ENCODE peak calls at places on chromosome 18, in seven cellular contexts. One of them, this sample, is unnamed.

GRCh38 chr18:78777992-78778391 is 201.6 kb upstream of the SALL3 start:
- DNase-seq in NCI-H446 treated with DMSO at 0.1 percent for 48 hours: no peak
- DNase-seq in right lobe of liver: peak
- DNase-seq in AG09309: no peak
- DNase-seq in activated naive CD4-positive, alpha-beta T cell treated with anti-CD3 and anti-CD28 coated beads, Interleukin-2, amount 50 U/mL, for 16 hours: no peak
- DNase-seq in NCI-H69: no peak
- DNase-seq in Jurkat, Clone E6-1: no peak
- DNase-seq in this sample: no peak

GRCh38 chr18:63686871-63687270 is 15.9 kb upstream of the SERPINB11 start:
- DNase-seq in NCI-H446 treated with DMSO at 0.1 percent for 48 hours: no peak
- DNase-seq in right lobe of liver: no peak
- DNase-seq in AG09309: peak
- DNase-seq in activated naive CD4-positive, alpha-beta T cell treated with anti-CD3 and anti-CD28 coated beads, Interleukin-2, amount 50 U/mL, for 16 hours: no peak
- DNase-seq in NCI-H69: no peak
- DNase-seq in Jurkat, Clone E6-1: no peak
- DNase-seq in this sample: no peak

GRCh38 chr18:63119647-63120046 is 199.9 kb downstream of the BCL2 start:
- DNase-seq in NCI-H446 treated with DMSO at 0.1 percent for 48 hours: peak
- DNase-seq in right lobe of liver: peak
- DNase-seq in AG09309: peak
- DNase-seq in activated naive CD4-positive, alpha-beta T cell treated with anti-CD3 and anti-CD28 coated beads, Interleukin-2, amount 50 U/mL, for 16 hours: no peak
- DNase-seq in NCI-H69: peak
- DNase-seq in Jurkat, Clone E6-1: no peak
- DNase-seq in this sample: peak

GRCh38 chr18:71398530-71398929 is 1109.7 kb downstream of the SOCS6 start:
- DNase-seq in NCI-H446 treated with DMSO at 0.1 percent for 48 hours: no peak
- DNase-seq in right lobe of liver: no peak
- DNase-seq in AG09309: no peak
- DNase-seq in activated naive CD4-positive, alpha-beta T cell treated with anti-CD3 and anti-CD28 coated beads, Interleukin-2, amount 50 U/mL, for 16 hours: no peak
- DNase-seq in NCI-H69: peak
- DNase-seq in Jurkat, Clone E6-1: peak
- DNase-seq in this sample: peak

GRCh38 chr18:44637210-44638051 is 43.3 kb upstream of the SETBP1 start:
- DNase-seq in NCI-H446 treated with DMSO at 0.1 percent for 48 hours: no peak
- DNase-seq in right lobe of liver: no peak
- DNase-seq in AG09309: no peak
- DNase-seq in activated naive CD4-positive, alpha-beta T cell treated with anti-CD3 and anti-CD28 coated beads, Interleukin-2, amount 50 U/mL, for 16 hours: no peak
- DNase-seq in NCI-H69: no peak
- DNase-seq in Jurkat, Clone E6-1: no peak
- DNase-seq in this sample: no peak

GRCh38 chr18:3329871-3330270 is 67.9 kb downstream of the MYL12B start:
- DNase-seq in NCI-H446 treated with DMSO at 0.1 percent for 48 hours: no peak
- DNase-seq in right lobe of liver: no peak
- DNase-seq in AG09309: no peak
- DNase-seq in activated naive CD4-positive, alpha-beta T cell treated with anti-CD3 and anti-CD28 coated beads, Interleukin-2, amount 50 U/mL, for 16 hours: no peak
- DNase-seq in NCI-H69: no peak
- DNase-seq in Jurkat, Clone E6-1: no peak
- DNase-seq in this sample: no peak

GRCh38 chr18:37254256-37254880 is 311.2 kb downstream of the CELF4 start:
- DNase-seq in NCI-H446 treated with DMSO at 0.1 percent for 48 hours: no peak
- DNase-seq in right lobe of liver: no peak
- DNase-seq in AG09309: no peak
- DNase-seq in activated naive CD4-positive, alpha-beta T cell treated with anti-CD3 and anti-CD28 coated beads, Interleukin-2, amount 50 U/mL, for 16 hours: no peak
- DNase-seq in NCI-H69: peak
- DNase-seq in Jurkat, Clone E6-1: no peak
- DNase-seq in this sample: no peak

GRCh38 chr18:30328839-30329238 is 713.7 kb downstream of the DSC3 start:
- DNase-seq in NCI-H446 treated with DMSO at 0.1 percent for 48 hours: no peak
- DNase-seq in right lobe of liver: no peak
- DNase-seq in AG09309: no peak
- DNase-seq in activated naive CD4-positive, alpha-beta T cell treated with anti-CD3 and anti-CD28 coated beads, Interleukin-2, amount 50 U/mL, for 16 hours: no peak
- DNase-seq in NCI-H69: no peak
- DNase-seq in Jurkat, Clone E6-1: no peak
- DNase-seq in this sample: no peak

GRCh38 chr18:54622084-54622483 is 31.0 kb downstream of the DYNAP start:
- DNase-seq in NCI-H446 treated with DMSO at 0.1 percent for 48 hours: no peak
- DNase-seq in right lobe of liver: no peak
- DNase-seq in AG09309: no peak
- DNase-seq in activated naive CD4-positive, alpha-beta T cell treated with anti-CD3 and anti-CD28 coated beads, Interleukin-2, amount 50 U/mL, for 16 hours: no peak
- DNase-seq in NCI-H69: no peak
- DNase-seq in Jurkat, Clone E6-1: no peak
- DNase-seq in this sample: no peak

GRCh38 chr18:35964319-35964718 is 8.2 kb upstream of the RMP24 start:
- DNase-seq in NCI-H446 treated with DMSO at 0.1 percent for 48 hours: no peak
- DNase-seq in right lobe of liver: no peak
- DNase-seq in AG09309: no peak
- DNase-seq in activated naive CD4-positive, alpha-beta T cell treated with anti-CD3 and anti-CD28 coated beads, Interleukin-2, amount 50 U/mL, for 16 hours: no peak
- DNase-seq in NCI-H69: no peak
- DNase-seq in Jurkat, Clone E6-1: no peak
- DNase-seq in this sample: no peak

GRCh38 chr18:29962579-29962978 is 1080.0 kb downstream of the DSC3 start:
- DNase-seq in NCI-H446 treated with DMSO at 0.1 percent for 48 hours: no peak
- DNase-seq in right lobe of liver: no peak
- DNase-seq in AG09309: no peak
- DNase-seq in activated naive CD4-positive, alpha-beta T cell treated with anti-CD3 and anti-CD28 coated beads, Interleukin-2, amount 50 U/mL, for 16 hours: no peak
- DNase-seq in NCI-H69: no peak
- DNase-seq in Jurkat, Clone E6-1: no peak
- DNase-seq in this sample: no peak

GRCh38 chr18:28439870-28440269 is 262.9 kb upstream of the CDH2 start:
- DNase-seq in NCI-H446 treated with DMSO at 0.1 percent for 48 hours: no peak
- DNase-seq in right lobe of liver: no peak
- DNase-seq in AG09309: no peak
- DNase-seq in activated naive CD4-positive, alpha-beta T cell treated with anti-CD3 and anti-CD28 coated beads, Interleukin-2, amount 50 U/mL, for 16 hours: no peak
- DNase-seq in NCI-H69: no peak
- DNase-seq in Jurkat, Clone E6-1: no peak
- DNase-seq in this sample: no peak

GRCh38 chr18:49486617-49486958 is 446 bp downstream of the C18orf32 start:
- DNase-seq in NCI-H446 treated with DMSO at 0.1 percent for 48 hours: no peak
- DNase-seq in right lobe of liver: no peak
- DNase-seq in AG09309: no peak
- DNase-seq in activated naive CD4-positive, alpha-beta T cell treated with anti-CD3 and anti-CD28 coated beads, Interleukin-2, amount 50 U/mL, for 16 hours: no peak
- DNase-seq in NCI-H69: peak
- DNase-seq in Jurkat, Clone E6-1: peak
- DNase-seq in this sample: peak

GRCh38 chr18:59345556-59345955 is 13.5 kb downstream of the LMAN1 start:
- DNase-seq in NCI-H446 treated with DMSO at 0.1 percent for 48 hours: no peak
- DNase-seq in right lobe of liver: no peak
- DNase-seq in AG09309: no peak
- DNase-seq in activated naive CD4-positive, alpha-beta T cell treated with anti-CD3 and anti-CD28 coated beads, Interleukin-2, amount 50 U/mL, for 16 hours: no peak
- DNase-seq in NCI-H69: no peak
- DNase-seq in Jurkat, Clone E6-1: no peak
- DNase-seq in this sample: no peak

GRCh38 chr18:44709297-44710117 is 28.8 kb downstream of the SETBP1 start:
- DNase-seq in NCI-H446 treated with DMSO at 0.1 percent for 48 hours: no peak
- DNase-seq in right lobe of liver: no peak
- DNase-seq in AG09309: no peak
- DNase-seq in activated naive CD4-positive, alpha-beta T cell treated with anti-CD3 and anti-CD28 coated beads, Interleukin-2, amount 50 U/mL, for 16 hours: no peak
- DNase-seq in NCI-H69: no peak
- DNase-seq in Jurkat, Clone E6-1: no peak
- DNase-seq in this sample: no peak

GRCh38 chr18:43524260-43524659 is 247.0 kb upstream of the SYT4 start:
- DNase-seq in NCI-H446 treated with DMSO at 0.1 percent for 48 hours: no peak
- DNase-seq in right lobe of liver: no peak
- DNase-seq in AG09309: no peak
- DNase-seq in activated naive CD4-positive, alpha-beta T cell treated with anti-CD3 and anti-CD28 coated beads, Interleukin-2, amount 50 U/mL, for 16 hours: no peak
- DNase-seq in NCI-H69: no peak
- DNase-seq in Jurkat, Clone E6-1: no peak
- DNase-seq in this sample: no peak

GRCh38 chr18:26495267-26495666 is 53.1 kb downstream of the KCTD1 start:
- DNase-seq in NCI-H446 treated with DMSO at 0.1 percent for 48 hours: no peak
- DNase-seq in right lobe of liver: no peak
- DNase-seq in AG09309: no peak
- DNase-seq in activated naive CD4-positive, alpha-beta T cell treated with anti-CD3 and anti-CD28 coated beads, Interleukin-2, amount 50 U/mL, for 16 hours: no peak
- DNase-seq in NCI-H69: no peak
- DNase-seq in Jurkat, Clone E6-1: no peak
- DNase-seq in this sample: peak

GRCh38 chr18:36338420-36338933 is 41.0 kb downstream of the FHOD3 start:
- DNase-seq in NCI-H446 treated with DMSO at 0.1 percent for 48 hours: no peak
- DNase-seq in right lobe of liver: no peak
- DNase-seq in AG09309: no peak
- DNase-seq in activated naive CD4-positive, alpha-beta T cell treated with anti-CD3 and anti-CD28 coated beads, Interleukin-2, amount 50 U/mL, for 16 hours: no peak
- DNase-seq in NCI-H69: peak
- DNase-seq in Jurkat, Clone E6-1: no peak
- DNase-seq in this sample: no peak

GRCh38 chr18:45049548-45050307 is 369.0 kb downstream of the SETBP1 start:
- DNase-seq in NCI-H446 treated with DMSO at 0.1 percent for 48 hours: peak
- DNase-seq in right lobe of liver: no peak
- DNase-seq in AG09309: no peak
- DNase-seq in activated naive CD4-positive, alpha-beta T cell treated with anti-CD3 and anti-CD28 coated beads, Interleukin-2, amount 50 U/mL, for 16 hours: no peak
- DNase-seq in NCI-H69: peak
- DNase-seq in Jurkat, Clone E6-1: no peak
- DNase-seq in this sample: no peak

GRCh38 chr18:58297198-58297597 is 253.2 kb downstream of the NEDD4L start:
- DNase-seq in NCI-H446 treated with DMSO at 0.1 percent for 48 hours: no peak
- DNase-seq in right lobe of liver: no peak
- DNase-seq in AG09309: peak
- DNase-seq in activated naive CD4-positive, alpha-beta T cell treated with anti-CD3 and anti-CD28 coated beads, Interleukin-2, amount 50 U/mL, for 16 hours: no peak
- DNase-seq in NCI-H69: no peak
- DNase-seq in Jurkat, Clone E6-1: no peak
- DNase-seq in this sample: no peak

GRCh38 chr18:59639136-59639535 is 58.1 kb downstream of the CCBE1 start:
- DNase-seq in NCI-H446 treated with DMSO at 0.1 percent for 48 hours: no peak
- DNase-seq in right lobe of liver: no peak
- DNase-seq in AG09309: no peak
- DNase-seq in activated naive CD4-positive, alpha-beta T cell treated with anti-CD3 and anti-CD28 coated beads, Interleukin-2, amount 50 U/mL, for 16 hours: no peak
- DNase-seq in NCI-H69: no peak
- DNase-seq in Jurkat, Clone E6-1: no peak
- DNase-seq in this sample: no peak

GRCh38 chr18:7272268-7273049 is 41.6 kb downstream of the LRRC30 start:
- DNase-seq in NCI-H446 treated with DMSO at 0.1 percent for 48 hours: no peak
- DNase-seq in right lobe of liver: peak
- DNase-seq in AG09309: peak
- DNase-seq in activated naive CD4-positive, alpha-beta T cell treated with anti-CD3 and anti-CD28 coated beads, Interleukin-2, amount 50 U/mL, for 16 hours: no peak
- DNase-seq in NCI-H69: peak
- DNase-seq in Jurkat, Clone E6-1: peak
- DNase-seq in this sample: peak

GRCh38 chr18:32688821-32689220 is 84.0 kb downstream of the KLHL14 start:
- DNase-seq in NCI-H446 treated with DMSO at 0.1 percent for 48 hours: no peak
- DNase-seq in right lobe of liver: no peak
- DNase-seq in AG09309: no peak
- DNase-seq in activated naive CD4-positive, alpha-beta T cell treated with anti-CD3 and anti-CD28 coated beads, Interleukin-2, amount 50 U/mL, for 16 hours: no peak
- DNase-seq in NCI-H69: no peak
- DNase-seq in Jurkat, Clone E6-1: no peak
- DNase-seq in this sample: no peak

GRCh38 chr18:66616523-66616983 is 12.7 kb upstream of the CDH19 start:
- DNase-seq in NCI-H446 treated with DMSO at 0.1 percent for 48 hours: peak
- DNase-seq in right lobe of liver: no peak
- DNase-seq in AG09309: no peak
- DNase-seq in activated naive CD4-positive, alpha-beta T cell treated with anti-CD3 and anti-CD28 coated beads, Interleukin-2, amount 50 U/mL, for 16 hours: no peak
- DNase-seq in NCI-H69: peak
- DNase-seq in Jurkat, Clone E6-1: peak
- DNase-seq in this sample: peak

GRCh38 chr18:35588995-35589394 is 7.5 kb downstream of the GALNT1 start:
- DNase-seq in NCI-H446 treated with DMSO at 0.1 percent for 48 hours: no peak
- DNase-seq in right lobe of liver: no peak
- DNase-seq in AG09309: no peak
- DNase-seq in activated naive CD4-positive, alpha-beta T cell treated with anti-CD3 and anti-CD28 coated beads, Interleukin-2, amount 50 U/mL, for 16 hours: no peak
- DNase-seq in NCI-H69: no peak
- DNase-seq in Jurkat, Clone E6-1: no peak
- DNase-seq in this sample: no peak

GRCh38 chr18:28159055-28159454 is 17.9 kb downstream of the CDH2 start:
- DNase-seq in NCI-H446 treated with DMSO at 0.1 percent for 48 hours: no peak
- DNase-seq in right lobe of liver: no peak
- DNase-seq in AG09309: no peak
- DNase-seq in activated naive CD4-positive, alpha-beta T cell treated with anti-CD3 and anti-CD28 coated beads, Interleukin-2, amount 50 U/mL, for 16 hours: no peak
- DNase-seq in NCI-H69: peak
- DNase-seq in Jurkat, Clone E6-1: no peak
- DNase-seq in this sample: peak

GRCh38 chr18:62514570-62514969 is 8.3 kb upstream of the ZCCHC2 start:
- DNase-seq in NCI-H446 treated with DMSO at 0.1 percent for 48 hours: no peak
- DNase-seq in right lobe of liver: no peak
- DNase-seq in AG09309: no peak
- DNase-seq in activated naive CD4-positive, alpha-beta T cell treated with anti-CD3 and anti-CD28 coated beads, Interleukin-2, amount 50 U/mL, for 16 hours: no peak
- DNase-seq in NCI-H69: no peak
- DNase-seq in Jurkat, Clone E6-1: no peak
- DNase-seq in this sample: no peak

GRCh38 chr18:26553943-26554342 is 5.6 kb upstream of the KCTD1 start:
- DNase-seq in NCI-H446 treated with DMSO at 0.1 percent for 48 hours: no peak
- DNase-seq in right lobe of liver: no peak
- DNase-seq in AG09309: no peak
- DNase-seq in activated naive CD4-positive, alpha-beta T cell treated with anti-CD3 and anti-CD28 coated beads, Interleukin-2, amount 50 U/mL, for 16 hours: no peak
- DNase-seq in NCI-H69: no peak
- DNase-seq in Jurkat, Clone E6-1: no peak
- DNase-seq in this sample: no peak

GRCh38 chr18:48138660-48139426 is 208.4 kb upstream of the SMAD2 start:
- DNase-seq in NCI-H446 treated with DMSO at 0.1 percent for 48 hours: no peak
- DNase-seq in right lobe of liver: no peak
- DNase-seq in AG09309: no peak
- DNase-seq in activated naive CD4-positive, alpha-beta T cell treated with anti-CD3 and anti-CD28 coated beads, Interleukin-2, amount 50 U/mL, for 16 hours: no peak
- DNase-seq in NCI-H69: peak
- DNase-seq in Jurkat, Clone E6-1: no peak
- DNase-seq in this sample: no peak

GRCh38 chr18:74430811-74431571 is 26.1 kb downstream of the DIPK1C start:
- DNase-seq in NCI-H446 treated with DMSO at 0.1 percent for 48 hours: no peak
- DNase-seq in right lobe of liver: no peak
- DNase-seq in AG09309: no peak
- DNase-seq in activated naive CD4-positive, alpha-beta T cell treated with anti-CD3 and anti-CD28 coated beads, Interleukin-2, amount 50 U/mL, for 16 hours: no peak
- DNase-seq in NCI-H69: peak
- DNase-seq in Jurkat, Clone E6-1: no peak
- DNase-seq in this sample: peak

GRCh38 chr18:9433616-9434239 is 41.6 kb upstream of the RALBP1 start:
- DNase-seq in NCI-H446 treated with DMSO at 0.1 percent for 48 hours: no peak
- DNase-seq in right lobe of liver: no peak
- DNase-seq in AG09309: no peak
- DNase-seq in activated naive CD4-positive, alpha-beta T cell treated with anti-CD3 and anti-CD28 coated beads, Interleukin-2, amount 50 U/mL, for 16 hours: no peak
- DNase-seq in NCI-H69: peak
- DNase-seq in Jurkat, Clone E6-1: no peak
- DNase-seq in this sample: peak

GRCh38 chr18:58865714-58866113 is 1.0 kb downstream of the ZNF532 start:
- DNase-seq in NCI-H446 treated with DMSO at 0.1 percent for 48 hours: no peak
- DNase-seq in right lobe of liver: no peak
- DNase-seq in AG09309: no peak
- DNase-seq in activated naive CD4-positive, alpha-beta T cell treated with anti-CD3 and anti-CD28 coated beads, Interleukin-2, amount 50 U/mL, for 16 hours: no peak
- DNase-seq in NCI-H69: no peak
- DNase-seq in Jurkat, Clone E6-1: no peak
- DNase-seq in this sample: peak

GRCh38 chr18:59950215-59950944 is 50.6 kb downstream of the PMAIP1 start:
- DNase-seq in NCI-H446 treated with DMSO at 0.1 percent for 48 hours: no peak
- DNase-seq in right lobe of liver: no peak
- DNase-seq in AG09309: no peak
- DNase-seq in activated naive CD4-positive, alpha-beta T cell treated with anti-CD3 and anti-CD28 coated beads, Interleukin-2, amount 50 U/mL, for 16 hours: no peak
- DNase-seq in NCI-H69: peak
- DNase-seq in Jurkat, Clone E6-1: peak
- DNase-seq in this sample: peak

GRCh38 chr18:74731097-74731496 is 133.4 kb downstream of the ZNF407 start:
- DNase-seq in NCI-H446 treated with DMSO at 0.1 percent for 48 hours: no peak
- DNase-seq in right lobe of liver: no peak
- DNase-seq in AG09309: peak
- DNase-seq in activated naive CD4-positive, alpha-beta T cell treated with anti-CD3 and anti-CD28 coated beads, Interleukin-2, amount 50 U/mL, for 16 hours: no peak
- DNase-seq in NCI-H69: no peak
- DNase-seq in Jurkat, Clone E6-1: no peak
- DNase-seq in this sample: no peak

GRCh38 chr18:49031511-49032188 is 80.9 kb upstream of the SMAD7 start:
- DNase-seq in NCI-H446 treated with DMSO at 0.1 percent for 48 hours: no peak
- DNase-seq in right lobe of liver: no peak
- DNase-seq in AG09309: no peak
- DNase-seq in activated naive CD4-positive, alpha-beta T cell treated with anti-CD3 and anti-CD28 coated beads, Interleukin-2, amount 50 U/mL, for 16 hours: peak
- DNase-seq in NCI-H69: no peak
- DNase-seq in Jurkat, Clone E6-1: peak
- DNase-seq in this sample: no peak

This sample was measured in NCI-H82.